ENCODE peak calls at places on chromosomes 1 and 21, in eight cellular contexts. X, Z, I, L, V, T, A and F are unnamed samples.

GRCh38 chr1:182392045-182393028 is 747 bp upstream of the GLUL start:
- DNase-seq in Z (no peak), A (no peak), V (no peak), L (no peak), X (peak), T (no peak), I (peak), F (peak)

GRCh38 chr1:219660666-219661463 is 48.0 kb upstream of the ZC3H11B start:
- DNase-seq in V (peak), T (peak), A (peak), Z (no peak), I (peak), L (peak), X (peak), F (peak)

GRCh38 chr1:28163496-28164120 is 12.9 kb downstream of the PTAFR start:
- DNase-seq in Z (no peak), L (no peak), I (peak), X (no peak), V (no peak), T (no peak), A (no peak), F (no peak)

GRCh38 chr21:44801468-44802395 is at the start of gene UBE2G2:
- DNase-seq in L (no peak), T (peak), X (peak), A (peak), V (peak), Z (peak), I (peak), F (peak)

GRCh38 chr1:34884536-34884935 is 25.0 kb upstream of the SMIM12 start:
- DNase-seq in Z (no peak), L (no peak), I (no peak), T (no peak), X (no peak), V (no peak), A (no peak), F (no peak)

GRCh38 chr1:235502601-235503332 is 1.5 kb downstream of the B3GALNT2 start:
- DNase-seq in A (no peak), X (peak), V (peak), I (peak), L (no peak), Z (no peak), T (no peak), F (peak)

GRCh38 chr1:167066333-167067122 is 23.6 kb downstream of the GPA33 start:
- DNase-seq in L (no peak), A (peak), I (peak), V (peak), T (peak), Z (peak), X (peak), F (peak)

GRCh38 chr1:222643603-222643936 is 25.7 kb downstream of the MIA3 start:
- DNase-seq in L (no peak), T (no peak), X (no peak), I (no peak), A (no peak), V (peak), Z (no peak), F (no peak)

GRCh38 chr1:115183158-115183557 is 93.9 kb upstream of the TSPAN2 start:
- DNase-seq in A (no peak), Z (no peak), X (no peak), T (peak), I (no peak), L (no peak), V (no peak), F (no peak)

GRCh38 chr1:94463765-94464330 is 45.7 kb downstream of the ABCD3 start:
- DNase-seq in L (no peak), Z (peak), I (peak), V (peak), T (peak), A (peak), X (peak), F (peak)

GRCh38 chr1:32144033-32144432 is 35.4 kb upstream of the TXLNA start:
- DNase-seq in T (no peak), X (no peak), V (no peak), I (no peak), L (no peak), A (no peak), Z (no peak), F (no peak)

GRCh38 chr1:26373789-26374188 is 1.2 kb upstream of the ZNF683 start:
- DNase-seq in L (no peak), I (no peak), A (no peak), Z (no peak), V (no peak), X (peak), T (no peak), F (no peak)

GRCh38 chr1:168234846-168235547 is 9.2 kb downstream of the SFT2D2 start:
- DNase-seq in X (peak), A (peak), Z (peak), L (no peak), V (peak), I (peak), T (peak), F (peak)

GRCh38 chr1:24391882-24392603 is 21.5 kb downstream of the STPG1 start:
- DNase-seq in I (peak), Z (peak), T (peak), L (peak), X (peak), A (peak), V (peak), F (peak)

GRCh38 chr1:50373532-50373931 is 49.7 kb downstream of the DMRTA2 start:
- DNase-seq in V (no peak), I (no peak), X (no peak), T (no peak), A (no peak), L (no peak), Z (no peak), F (no peak)

GRCh38 chr1:67004176-67004575 is 49.8 kb downstream of the SLC35D1 start:
- DNase-seq in Z (no peak), T (no peak), A (no peak), I (peak), L (no peak), V (no peak), X (no peak), F (no peak)

GRCh38 chr1:94068096-94068830 is 52.7 kb downstream of the ABCA4 start:
- DNase-seq in L (no peak), V (no peak), X (peak), T (no peak), A (no peak), Z (no peak), I (peak), F (peak)

GRCh38 chr1:109989656-109990653 is 5.4 kb downstream of the AHCYL1 start:
- DNase-seq in X (no peak), L (no peak), T (no peak), V (no peak), I (no peak), Z (no peak), A (no peak), F (no peak)

GRCh38 chr1:119010201-119010600 is 22.1 kb upstream of the TBX15 start:
- DNase-seq in X (peak), I (peak), A (no peak), T (no peak), V (no peak), L (no peak), Z (no peak), F (no peak)

GRCh38 chr1:204520834-204521709 is 4.9 kb downstream of the MDM4 start:
- DNase-seq in A (no peak), V (peak), I (peak), Z (no peak), L (peak), T (no peak), X (peak), F (no peak)

GRCh38 chr1:227885648-227886502 is 61.9 kb downstream of the WNT9A start:
- DNase-seq in L (no peak), T (no peak), Z (peak), V (no peak), A (peak), I (peak), X (peak), F (peak)

GRCh38 chr1:168921514-168922106 is 184.9 kb upstream of the ATP1B1 start:
- DNase-seq in X (no peak), V (peak), L (peak), Z (no peak), I (no peak), A (no peak), T (no peak), F (no peak)

GRCh38 chr1:5858844-5859407 is 133.3 kb downstream of the NPHP4 start:
- DNase-seq in V (no peak), Z (peak), X (no peak), I (no peak), A (no peak), T (peak), L (no peak), F (no peak)

GRCh38 chr21:23384679-23385078 is 2222.6 kb downstream of the MRPL39 start:
- DNase-seq in X (no peak), I (no peak), T (peak), A (no peak), Z (no peak), L (no peak), V (no peak), F (no peak)

GRCh38 chr1:2650967-2651645 is 18.3 kb upstream of the MMEL1 start:
- DNase-seq in Z (no peak), L (no peak), T (no peak), V (no peak), I (no peak), A (no peak), X (no peak), F (no peak)

GRCh38 chr1:28526886-28527285 is 21.0 kb downstream of the RCC1 start:
- DNase-seq in V (no peak), X (no peak), L (no peak), T (no peak), Z (no peak), A (no peak), I (no peak), F (peak)

GRCh38 chr1:230186003-230186863 is 119.2 kb downstream of the GALNT2 start:
- DNase-seq in T (no peak), A (no peak), I (peak), L (no peak), V (no peak), X (peak), Z (no peak), F (peak)

GRCh38 chr1:169925505-169926482 is 32.1 kb upstream of the SCYL3 start:
- DNase-seq in L (peak), A (no peak), X (no peak), T (peak), I (no peak), V (peak), Z (no peak), F (peak)

GRCh38 chr1:161227196-161227871 is 1.5 kb downstream of the TOMM40L start:
- DNase-seq in L (peak), T (peak), Z (peak), X (peak), V (peak), A (peak), I (peak), F (peak)

GRCh38 chr1:225777058-225777582 is 506 bp upstream of the SRP9 start:
- DNase-seq in T (no peak), X (peak), V (no peak), L (no peak), A (no peak), I (no peak), Z (no peak), F (peak)

GRCh38 chr1:2393471-2393877 is 1.8 kb downstream of the RER1 start:
- DNase-seq in A (no peak), L (no peak), T (no peak), X (no peak), I (no peak), V (no peak), Z (no peak), F (no peak)

GRCh38 chr1:35085421-35085820 is 6.2 kb downstream of the ZMYM1 start:
- DNase-seq in L (no peak), T (no peak), V (no peak), Z (no peak), A (no peak), X (peak), I (no peak), F (no peak)

GRCh38 chr1:155014709-155015508 is 12.3 kb downstream of the ZBTB7B start:
- DNase-seq in X (no peak), A (no peak), T (no peak), L (no peak), V (no peak), I (no peak), Z (no peak), F (no peak)

GRCh38 chr1:202144510-202145324 is at the start of gene ARL8A:
- DNase-seq in V (peak), Z (peak), T (peak), X (peak), L (no peak), A (peak), I (peak), F (peak)

GRCh38 chr1:45822644-45823043 is 19.2 kb downstream of the MAST2 start:
- DNase-seq in Z (no peak), X (no peak), A (no peak), I (no peak), L (no peak), V (no peak), T (no peak), F (no peak)

GRCh38 chr1:158506369-158506987 is 34.5 kb downstream of the OR10R2 start:
- DNase-seq in T (peak), I (peak), L (peak), V (peak), X (peak), A (peak), Z (peak), F (peak)

GRCh38 chr1:30525980-30526651 is 197.3 kb downstream of the MATN1 start:
- DNase-seq in L (no peak), T (no peak), X (peak), Z (no peak), V (no peak), I (peak), A (no peak), F (peak)

GRCh38 chr1:39204441-39205081 is at the start of gene MACF1:
- DNase-seq in T (peak), A (peak), V (peak), L (no peak), Z (no peak), I (peak), X (peak), F (peak)

GRCh38 chr1:16114527-16115467 is 41.1 kb downstream of the EPHA2 start:
- DNase-seq in X (no peak), I (no peak), T (no peak), L (no peak), Z (no peak), A (no peak), V (no peak), F (no peak)
- H3K9ac ChIP-seq in X (no peak), I (no peak), T (no peak), L (no peak), Z (no peak), A (no peak), V (no peak), F (no peak)

GRCh38 chr1:1274931-1275431 is 1.3 kb upstream of the UBE2J2 start:
- DNase-seq in I (no peak), A (no peak), X (no peak), Z (no peak), L (no peak), V (no peak), T (no peak), F (no peak)
- H3K4me2 ChIP-seq in I (peak), A (peak), X (peak), Z (peak), L (no peak), V (peak), T (peak), F (peak)

GRCh38 chr1:17540255-17541001 is 930 bp downstream of the ARHGEF10L start:
- DNase-seq in Z (peak), L (no peak), T (peak), I (no peak), X (peak), A (no peak), V (no peak), F (no peak)

GRCh38 chr1:17539202-17539525 is 334 bp upstream of the ARHGEF10L start:
- DNase-seq in A (no peak), V (no peak), Z (no peak), X (no peak), I (no peak), T (no peak), L (no peak), F (no peak)

GRCh38 chr1:17538010-17538409 is 1.5 kb upstream of the ARHGEF10L start:
- DNase-seq in A (no peak), V (no peak), X (peak), Z (no peak), L (no peak), I (no peak), T (no peak), F (no peak)

GRCh38 chr1:17538428-17539130 is 919 bp upstream of the ARHGEF10L start:
- DNase-seq in V (no peak), X (peak), T (peak), Z (peak), L (no peak), I (peak), A (no peak), F (no peak)

GRCh38 chr1:17539526-17540254 is at the start of gene ARHGEF10L:
- DNase-seq in T (peak), V (no peak), Z (peak), X (peak), L (no peak), I (no peak), A (peak), F (no peak)
- H3K9ac ChIP-seq in T (peak), V (no peak), Z (peak), X (peak), L (no peak), I (peak), A (no peak), F (peak)

GRCh38 chr1:113403065-113403464 is 12.8 kb downstream of the MAGI3 start:
- DNase-seq in T (peak), X (no peak), I (no peak), A (no peak), L (no peak), V (no peak), Z (no peak), F (no peak)

GRCh38 chr1:113409363-113409762 is 19.0 kb downstream of the MAGI3 start:
- DNase-seq in L (no peak), I (no peak), A (no peak), X (no peak), Z (no peak), V (no peak), T (no peak), F (no peak)

GRCh38 chr1:113401728-113402127 is 11.4 kb downstream of the MAGI3 start:
- DNase-seq in L (no peak), Z (no peak), X (no peak), A (no peak), T (no peak), V (no peak), I (no peak), F (no peak)

GRCh38 chr1:113401067-113401466 is 10.8 kb downstream of the MAGI3 start:
- DNase-seq in V (no peak), A (no peak), Z (no peak), I (no peak), T (no peak), X (no peak), L (no peak), F (peak)

DNA sequence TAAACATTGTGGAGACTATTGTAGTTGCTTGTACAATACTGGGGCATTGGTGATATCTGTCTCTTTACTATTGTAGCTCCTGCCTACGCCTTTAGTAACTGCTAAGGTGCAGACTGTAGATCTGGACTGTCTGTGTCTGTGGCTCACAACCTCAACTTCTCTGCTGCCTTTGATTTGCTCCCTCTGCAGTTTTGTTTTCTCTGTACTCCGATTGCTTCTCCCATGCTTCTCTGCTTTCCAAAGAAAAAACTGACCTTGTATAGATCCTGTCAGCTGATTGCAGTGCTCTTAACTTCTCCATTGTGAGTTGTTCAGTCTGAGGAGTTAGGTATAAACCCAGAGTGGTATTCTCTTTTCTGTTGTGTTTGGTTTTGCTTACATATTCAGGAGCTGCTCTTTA is 15.3 kb downstream of the MAGI3 start:
- DNase-seq in V (no peak), X (no peak), T (peak), Z (no peak), L (no peak), I (no peak), A (no peak), F (no peak)
- H3K4me2 ChIP-seq in V (no peak), X (no peak), T (no peak), Z (no peak), L (no peak), I (no peak), A (no peak), F (no peak)

GRCh38 chr1:201061049-201061448 is 37.5 kb upstream of the KIF21B start:
- DNase-seq in X (no peak), A (no peak), Z (no peak), V (no peak), I (no peak), L (no peak), T (no peak), F (no peak)
- H3K9ac ChIP-seq in X (no peak), A (no peak), Z (no peak), V (no peak), I (no peak), L (no peak), T (no peak), F (no peak)

DNA sequence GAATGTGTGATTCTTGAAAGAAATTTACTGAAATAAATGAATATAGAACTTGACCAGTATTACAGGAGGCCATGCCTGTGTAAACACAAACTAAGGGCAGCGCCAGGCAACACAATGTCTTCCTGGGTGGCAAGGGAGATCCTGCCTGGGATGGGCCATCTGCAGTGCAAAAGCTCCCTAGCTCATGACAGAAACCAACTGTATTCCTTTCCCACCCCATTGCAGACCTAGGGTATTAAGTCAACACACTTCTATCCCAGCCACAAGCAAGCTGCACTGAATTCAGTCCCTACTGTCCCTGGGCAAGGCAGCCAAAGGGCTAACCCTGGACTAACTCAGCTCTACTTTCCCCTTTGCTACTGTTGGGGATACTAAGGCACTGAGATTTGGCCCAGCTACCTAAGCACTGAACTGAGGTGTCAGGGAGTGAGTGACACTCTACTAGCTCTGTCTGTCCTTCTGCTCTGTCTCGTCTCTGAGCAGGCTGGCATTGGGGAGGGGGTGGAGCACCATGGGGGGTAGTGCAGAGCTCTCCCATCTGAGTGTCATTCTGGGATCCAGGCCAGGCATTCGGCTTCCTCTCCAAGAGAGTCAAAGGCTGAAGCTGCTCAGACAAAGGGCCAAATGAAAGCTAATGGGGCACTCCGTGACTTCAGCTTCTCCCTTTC is 2.5 kb downstream of the INKA2 start:
- DNase-seq in A (no peak), L (no peak), X (no peak), V (no peak), T (peak), I (peak), Z (no peak), F (no peak)
- H3K4me2 ChIP-seq in A (no peak), L (no peak), X (no peak), V (no peak), T (peak), I (peak), Z (peak), F (no peak)

GRCh38 chr1:15405106-15405850 is 4.4 kb upstream of the EFHD2 start:
- DNase-seq in V (no peak), A (no peak), L (no peak), Z (no peak), I (no peak), X (no peak), T (no peak), F (no peak)

GRCh38 chr1:15406911-15407559 is 2.7 kb upstream of the EFHD2 start:
- DNase-seq in Z (no peak), V (no peak), I (peak), L (no peak), T (no peak), A (no peak), X (peak), F (peak)

GRCh38 chr1:15409400-15410222 is at the start of gene EFHD2:
- DNase-seq in A (peak), T (peak), Z (peak), L (no peak), V (peak), I (peak), X (peak), F (peak)

GRCh38 chr1:15408890-15409399 is 743 bp upstream of the EFHD2 start:
- DNase-seq in X (no peak), L (no peak), I (no peak), T (no peak), V (no peak), Z (no peak), A (no peak), F (no peak)

DNA sequence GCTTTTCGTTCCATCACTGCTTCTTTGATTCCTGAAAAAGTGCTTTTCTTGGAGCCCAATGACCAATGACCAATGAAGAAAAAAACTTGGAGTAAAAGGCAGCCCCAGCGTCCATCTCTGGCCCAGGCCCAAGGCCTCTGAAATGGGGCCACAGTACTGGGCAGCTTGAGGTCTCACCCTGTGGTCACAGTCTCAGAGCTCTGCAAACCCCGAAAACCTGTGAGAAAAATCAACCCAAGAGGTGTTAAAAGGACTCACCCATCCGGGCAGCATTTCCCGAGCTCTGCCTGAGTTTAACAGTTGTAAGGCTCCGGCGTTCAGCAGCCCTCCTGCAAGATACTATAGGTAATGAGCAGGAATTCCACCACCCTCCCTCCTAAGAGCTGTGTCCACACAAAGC is 2.1 kb upstream of the EFHD2 start:
- DNase-seq in T (no peak), A (no peak), L (no peak), X (no peak), Z (no peak), V (no peak), I (no peak), F (no peak)
- H3K9ac ChIP-seq in T (no peak), A (no peak), L (no peak), X (peak), Z (peak), V (no peak), I (no peak), F (no peak)